ENCODE peak calls at places on chromosomes 16 and 17, in four cellular contexts. Q is GM12878, X is K562, U is H1. N is an unnamed sample.

GRCh38 chr16:82368041-82368440 is 198.0 kb upstream of the MPHOSPH6 start:
- DNase-seq in X (peak), Q (no peak), U (no peak), N (peak)

GRCh38 chr16:85187002-85187401 is 74.7 kb upstream of the CIBAR2 start:
- DNase-seq in U (no peak), X (no peak), Q (no peak), N (no peak)

GRCh38 chr17:79294459-79295071 is 219.9 kb downstream of the ENGASE start:
- DNase-seq in X (peak), Q (no peak), U (peak), N (no peak)

GRCh38 chr17:61294777-61295176 is 104.9 kb upstream of the TBX2 start:
- DNase-seq in U (no peak), Q (no peak), X (no peak), N (peak)

GRCh38 chr17:45431531-45432404 is 902 bp downstream of the ARHGAP27 start:
- DNase-seq in X (peak), Q (no peak), U (peak), N (peak)

GRCh38 chr17:38539386-38539785 is 66.4 kb downstream of the SRCIN1 start:
- DNase-seq in Q (no peak), X (no peak), U (no peak), N (no peak)

GRCh38 chr17:78529871-78530670 is 47.1 kb downstream of the DNAH17 start:
- DNase-seq in X (no peak), Q (no peak), U (no peak), N (no peak)

GRCh38 chr16:1054660-1055556 is 17.6 kb upstream of the SSTR5 start:
- DNase-seq in X (peak), Q (no peak), U (no peak), N (peak)

DNA sequence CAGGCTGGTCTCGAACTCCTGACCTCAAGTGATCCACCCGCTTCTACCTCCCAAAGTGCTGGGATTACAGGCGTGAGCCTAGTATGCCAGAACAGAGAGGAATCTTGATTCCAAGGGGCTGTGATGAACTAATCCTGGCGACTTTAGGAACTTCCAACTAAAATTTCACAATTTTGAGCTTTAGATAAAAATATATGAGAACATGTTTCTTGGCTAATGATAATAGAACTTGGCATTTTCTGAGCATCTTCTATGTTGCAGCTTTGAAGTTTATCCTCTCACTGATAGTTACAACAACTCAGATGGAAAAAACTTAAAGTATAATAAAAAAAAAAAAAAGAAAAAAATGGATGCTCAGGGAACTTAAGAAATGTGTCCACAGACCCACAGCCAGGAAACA is 69.8 kb upstream of the WSCD1 start:
- DNase-seq in X (no peak), U (no peak), Q (no peak), N (no peak)
- TF ChIP-seq SP1 in X (no peak), U (no peak), Q (no peak), N (no peak)

GRCh38 chr16:22098538-22099255 is 6.4 kb downstream of the VWA3A start:
- DNase-seq in Q (peak), X (peak), U (no peak), N (peak)
- H3K4me3 ChIP-seq in Q (no peak), X (no peak), U (no peak), N (no peak)

GRCh38 chr17:54404259-54404658 is 496.4 kb upstream of the TOM1L1 start:
- DNase-seq in Q (no peak), U (no peak), X (no peak), N (no peak)

GRCh38 chr17:54405826-54406225 is 494.8 kb upstream of the TOM1L1 start:
- DNase-seq in U (no peak), X (no peak), Q (no peak), N (no peak)

DNA sequence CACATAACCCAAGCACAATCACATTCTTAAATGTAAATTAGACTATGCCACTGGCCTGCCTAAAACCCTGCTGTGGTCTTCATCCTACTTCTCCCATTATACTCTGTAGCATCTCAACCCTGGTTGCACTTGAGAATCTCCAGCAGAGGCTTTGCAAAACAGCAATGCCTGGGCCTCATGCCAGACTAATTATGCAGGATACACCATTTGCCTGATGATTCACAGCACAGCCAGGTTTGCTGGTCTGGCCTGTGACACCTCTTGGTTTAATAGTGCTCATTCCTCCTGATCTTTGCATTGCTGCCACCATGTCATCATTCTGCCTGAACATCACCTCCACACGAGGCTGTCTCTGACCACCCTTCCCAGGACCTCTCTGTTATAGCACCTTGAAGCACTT is 491.9 kb upstream of the TOM1L1 start:
- DNase-seq in Q (no peak), U (no peak), X (no peak), N (no peak)
- TF ChIP-seq SP1 in Q (no peak), U (no peak), X (no peak), N (no peak)

DNA sequence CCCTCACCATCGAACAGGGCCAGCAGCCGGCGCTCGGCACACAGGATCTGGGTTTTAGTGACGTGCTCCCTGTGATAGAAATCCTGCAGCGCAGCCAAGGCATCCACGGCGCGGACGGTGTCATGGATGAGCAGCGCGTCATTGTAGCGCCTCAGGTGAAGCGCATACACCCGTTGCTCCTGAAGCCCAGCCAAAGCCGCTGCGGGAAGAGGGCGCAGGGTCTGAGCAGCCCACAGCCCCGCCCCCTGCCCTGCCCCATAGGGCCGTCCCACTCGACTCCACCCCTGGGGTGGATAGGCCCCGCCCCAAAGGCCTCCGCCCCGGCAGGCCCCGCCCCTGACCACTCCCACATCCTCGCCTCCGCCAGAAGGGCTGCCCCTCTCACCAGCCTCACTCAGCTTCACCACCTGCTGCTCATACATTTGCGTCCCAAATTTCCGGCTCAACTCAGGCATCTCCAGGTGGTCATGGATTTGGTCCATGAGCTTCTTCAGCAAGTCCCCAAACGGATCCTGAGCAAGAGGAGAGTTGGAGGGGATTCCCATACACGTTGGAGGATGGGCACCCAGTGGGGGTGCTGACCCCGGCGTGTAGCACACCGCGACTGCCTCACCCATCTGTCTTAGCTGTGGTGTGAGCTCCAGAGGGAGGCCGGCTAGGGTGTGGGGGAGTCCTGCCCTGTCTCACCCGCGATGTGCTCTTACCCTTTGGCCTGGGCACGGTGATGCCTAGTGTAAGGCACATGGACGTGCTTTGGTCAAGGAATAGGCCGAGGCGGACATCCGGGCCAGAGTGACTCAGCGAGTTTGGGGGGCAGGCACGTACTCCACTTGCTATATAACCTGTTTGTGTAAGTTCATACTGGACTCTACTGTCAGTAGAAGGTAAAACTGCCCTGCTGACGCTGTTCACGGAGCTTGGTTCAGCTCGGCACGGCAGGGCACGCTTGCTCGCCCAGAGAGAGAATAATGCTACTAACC is 4.6 kb downstream of the DHX58 start:
- DNase-seq in X (peak), Q (no peak), U (peak), N (peak)
- H3K4me3 ChIP-seq in X (peak), Q (no peak), U (peak), N (peak)

DNA sequence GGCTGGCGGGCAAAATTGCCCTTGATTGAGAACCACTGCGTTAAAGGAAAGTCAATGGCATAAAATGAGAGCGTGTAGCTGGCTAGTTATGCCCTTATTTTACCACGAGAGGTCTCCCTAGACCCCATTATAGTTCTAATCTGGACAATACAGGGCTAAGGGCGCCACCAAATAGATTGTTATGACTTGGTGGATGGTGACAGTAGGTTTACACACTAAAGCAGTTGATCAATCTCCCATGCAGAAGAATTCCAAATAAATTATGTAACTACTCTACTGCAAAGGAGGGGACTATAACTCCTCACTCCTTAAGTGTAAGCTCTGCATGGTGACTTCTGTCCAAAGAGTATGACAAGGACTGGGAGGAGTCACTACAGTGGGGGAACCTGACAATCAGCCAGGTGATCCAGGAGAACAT is 20.4 kb upstream of the YPEL2 start:
- DNase-seq in X (peak), U (no peak), Q (peak), N (peak)
- TF ChIP-seq SP1 in X (no peak), U (no peak), Q (no peak), N (no peak)

GRCh38 chr16:14576069-14576468 is 54.0 kb downstream of the PARN start:
- DNase-seq in Q (no peak), X (no peak), U (no peak), N (no peak)
- H3K4me3 ChIP-seq in Q (no peak), X (no peak), U (no peak), N (no peak)

DNA sequence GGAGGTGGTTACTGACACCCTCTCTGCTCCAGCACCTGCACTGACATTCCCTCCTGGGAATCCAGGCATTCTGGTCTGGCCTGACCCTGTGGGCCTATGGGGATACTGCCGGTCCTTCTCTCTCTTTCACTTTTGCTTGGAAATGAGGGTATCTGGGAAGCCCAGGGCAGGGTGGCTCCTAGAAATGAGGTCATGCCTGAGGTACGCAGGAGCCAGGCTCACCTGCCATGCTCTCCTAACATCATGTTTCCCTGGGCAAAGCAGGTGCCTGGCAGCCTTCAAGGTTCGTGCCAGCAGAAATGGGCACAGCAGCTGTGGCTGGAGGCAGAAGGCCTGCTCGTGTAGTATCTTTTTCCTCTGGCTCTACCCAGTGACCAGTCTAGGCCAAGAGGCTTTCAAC is 3.3 kb downstream of the ITGA3 start:
- DNase-seq in X (no peak), U (no peak), Q (no peak), N (no peak)
- TF ChIP-seq SP1 in X (no peak), U (no peak), Q (no peak), N (no peak)

DNA sequence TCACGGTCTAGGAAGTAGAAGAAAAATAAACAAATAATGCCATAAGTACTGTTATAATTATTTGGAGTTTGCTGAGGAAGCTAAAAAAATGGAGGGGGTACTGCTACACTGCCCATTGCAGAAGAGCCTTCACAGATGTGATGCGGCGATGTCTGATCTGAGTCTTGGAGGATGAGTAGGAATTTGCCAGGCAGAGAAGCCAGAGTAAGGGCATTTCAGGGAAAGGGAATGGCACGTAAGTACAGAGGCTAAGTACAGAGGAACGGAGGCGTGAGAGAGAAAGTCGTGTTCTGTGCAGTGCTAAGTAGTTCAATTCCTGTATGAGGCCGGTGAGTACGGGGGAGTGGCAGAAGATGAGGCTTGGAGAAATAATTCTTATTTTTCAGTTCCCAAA is 741 bp upstream of the GRB2 start:
- DNase-seq in Q (no peak), U (no peak), X (no peak), N (no peak)
- H3K4me3 ChIP-seq in Q (peak), U (peak), X (peak), N (peak)

N was measured in HCT116.